ENCODE peak calls at places on chromosomes 12 and 14, in four cellular contexts. H, N, T and L are unnamed samples.

GRCh38 chr12:15859136-15859535 is 23.1 kb upstream of the STRAP start:
- DNase-seq in H (no peak), N (no peak), T (no peak), L (no peak)

GRCh38 chr14:99964979-99965378 is 100.2 kb upstream of the EVL start:
- DNase-seq in H (no peak), N (no peak), T (no peak), L (no peak)

GRCh38 chr14:68263563-68264350 is 444.2 kb downstream of the RAD51B start:
- DNase-seq in H (no peak), N (no peak), T (no peak), L (no peak)

GRCh38 chr12:13386269-13387039 is 189.9 kb downstream of the EMP1 start:
- DNase-seq in H (no peak), N (no peak), T (no peak), L (no peak)

GRCh38 chr12:66900616-66901015 is 221.7 kb upstream of the GRIP1 start:
- DNase-seq in H (no peak), N (no peak), T (no peak), L (no peak)

GRCh38 chr14:89232366-89233070 is 184.5 kb downstream of the FOXN3 start:
- DNase-seq in H (no peak), N (no peak), T (no peak), L (no peak)

GRCh38 chr14:59075503-59075902 is 113.0 kb upstream of the DAAM1 start:
- DNase-seq in H (no peak), N (no peak), T (no peak), L (no peak)

GRCh38 chr12:57101892-57102695 is 9.1 kb downstream of the STAT6 start:
- DNase-seq in H (no peak), N (no peak), T (peak), L (peak)

GRCh38 chr14:80805136-80805535 is 136.4 kb downstream of the CEP128 start:
- DNase-seq in H (no peak), N (peak), T (no peak), L (peak)

GRCh38 chr12:3518902-3519301 is 27.9 kb downstream of the PRMT8 start:
- DNase-seq in H (no peak), N (no peak), T (no peak), L (no peak)

GRCh38 chr14:56172571-56172971 is 54.4 kb downstream of the PELI2 start:
- DNase-seq in H (no peak), N (peak), T (no peak), L (peak)

GRCh38 chr14:97299661-97300060 is 502.5 kb downstream of the VRK1 start:
- DNase-seq in H (peak), N (no peak), T (no peak), L (no peak)

GRCh38 chr14:103418508-103418818 is 33.2 kb downstream of the MARK3 start:
- DNase-seq in H (no peak), N (peak), T (no peak), L (peak)

GRCh38 chr12:108432423-108432822 is 82.7 kb upstream of the FICD start:
- DNase-seq in H (no peak), N (no peak), T (no peak), L (no peak)

GRCh38 chr12:13436696-13437391 is 240.3 kb downstream of the EMP1 start:
- DNase-seq in H (no peak), N (peak), T (peak), L (no peak)

GRCh38 chr12:118377891-118378470 is 1.6 kb downstream of the SUDS3 start:
- DNase-seq in H (peak), N (peak), T (peak), L (peak)

GRCh38 chr12:1933342-1933992 is 15.0 kb upstream of the CACNA2D4 start:
- DNase-seq in H (no peak), N (no peak), T (peak), L (peak)

GRCh38 chr12:27822076-27822712 is 42.2 kb upstream of the MANSC4 start:
- DNase-seq in H (peak), N (peak), T (no peak), L (peak)

GRCh38 chr14:64680013-64680674 is 24.1 kb upstream of the PLEKHG3 start:
- DNase-seq in H (no peak), N (no peak), T (peak), L (no peak)

GRCh38 chr14:66359500-66359899 is 126.7 kb upstream of the CCDC196 start:
- DNase-seq in H (peak), N (peak), T (no peak), L (peak)

GRCh38 chr12:121237415-121237814 is 27.5 kb downstream of the P2RX4 start:
- DNase-seq in H (no peak), N (no peak), T (peak), L (no peak)

GRCh38 chr14:59186316-59186715 is 2.2 kb upstream of the DAAM1 start:
- DNase-seq in H (no peak), N (no peak), T (no peak), L (no peak)

GRCh38 chr12:110782922-110783321 is 40.2 kb upstream of the PPP1CC start:
- DNase-seq in H (no peak), N (no peak), T (no peak), L (no peak)